ENCODE peak calls at places on chromosome 14, in nine cellular contexts. X, G, F, H, A, B, E, M and I are unnamed samples.

GRCh38 chr14:39023939-39024871 is 78.8 kb downstream of the SEC23A start:
- DNase-seq in X (no peak), G (no peak), F (no peak), H (no peak), A (no peak), B (no peak), E (no peak), M (no peak), I (no peak)

GRCh38 chr14:74543771-74544170 is 50.2 kb downstream of the ISCA2 start:
- DNase-seq in X (no peak), G (no peak), F (no peak), H (no peak), A (no peak), B (no peak), E (no peak), M (no peak), I (no peak)

GRCh38 chr14:63249112-63249511 is 44.9 kb downstream of the RHOJ start:
- DNase-seq in X (no peak), G (no peak), F (no peak), H (no peak), A (no peak), B (no peak), E (no peak), M (no peak), I (no peak)

GRCh38 chr14:55580401-55581010 is 499 bp downstream of the KTN1 start:
- DNase-seq in X (no peak), G (peak; percentile 53), F (peak; percentile 70), H (no peak), A (peak; percentile 9), B (no peak), E (peak; percentile 70), M (peak; percentile 61), I (peak; percentile 85)

GRCh38 chr14:93150227-93151206 is 34.2 kb downstream of the MOAP1 start:
- DNase-seq in X (no peak), G (no peak), F (peak; percentile 54), H (no peak), A (no peak), B (no peak), E (no peak), M (no peak), I (peak; percentile 32)

GRCh38 chr14:37792124-37792523 is 196.7 kb downstream of the TTC6 start:
- DNase-seq in X (no peak), G (no peak), F (no peak), H (no peak), A (no peak), B (no peak), E (no peak), M (no peak), I (no peak)

GRCh38 chr14:64636208-64636979 is 67.8 kb upstream of the PLEKHG3 start:
- DNase-seq in X (peak; percentile 78), G (peak; percentile 52), F (peak; percentile 80), H (no peak), A (peak; percentile 45), B (peak; percentile 88), E (peak; percentile 77), M (peak; percentile 77), I (peak; percentile 87)

GRCh38 chr14:89086060-89086382 is 261.6 kb downstream of the TTC8 start:
- DNase-seq in X (no peak), G (no peak), F (no peak), H (no peak), A (no peak), B (no peak), E (no peak), M (no peak), I (no peak)

GRCh38 chr14:76510255-76510654 is 134.3 kb downstream of the ESRRB start:
- DNase-seq in X (no peak), G (no peak), F (no peak), H (no peak), A (no peak), B (no peak), E (no peak), M (no peak), I (no peak)

GRCh38 chr14:104140213-104140462 is 1.8 kb downstream of the KIF26A start:
- DNase-seq in X (no peak), G (no peak), F (no peak), H (no peak), A (no peak), B (no peak), E (peak; percentile 40), M (no peak), I (no peak)

GRCh38 chr14:67359319-67359774 is 257 bp downstream of the ATP6V1D start:
- DNase-seq in X (no peak), G (no peak), F (peak; percentile 20), H (no peak), A (no peak), B (no peak), E (peak; percentile 52), M (no peak), I (no peak)

GRCh38 chr14:72513994-72514659 is 379.8 kb downstream of the DPF3 start:
- DNase-seq in X (peak; percentile 57), G (no peak), F (peak; percentile 49), H (peak; percentile 14), A (no peak), B (peak; percentile 8), E (no peak), M (peak; percentile 49), I (peak; percentile 66)

GRCh38 chr14:96586056-96586455 is 83.9 kb downstream of the PAPOLA start:
- DNase-seq in X (no peak), G (no peak), F (no peak), H (no peak), A (no peak), B (no peak), E (no peak), M (peak; percentile 8), I (no peak)

GRCh38 chr14:67622675-67623074 is 3.0 kb downstream of the ARG2 start:
- DNase-seq in X (peak; percentile 92), G (no peak), F (peak; percentile 41), H (no peak), A (no peak), B (no peak), E (no peak), M (no peak), I (no peak)

GRCh38 chr14:54447231-54447692 is 6.1 kb upstream of the CNIH1 start:
- DNase-seq in X (peak; percentile 21), G (no peak), F (no peak), H (no peak), A (no peak), B (no peak), E (no peak), M (no peak), I (no peak)

GRCh38 chr14:54719406-54719805 is 152.5 kb downstream of the SAMD4A start:
- DNase-seq in X (no peak), G (no peak), F (no peak), H (no peak), A (no peak), B (no peak), E (no peak), M (no peak), I (no peak)

GRCh38 chr14:95102678-95103039 is 54.7 kb downstream of the DICER1 start:
- DNase-seq in X (no peak), G (no peak), F (no peak), H (no peak), A (no peak), B (no peak), E (no peak), M (no peak), I (no peak)

GRCh38 chr14:90381011-90381790 is 15.6 kb upstream of the CALM1 start:
- DNase-seq in X (no peak), G (no peak), F (no peak), H (no peak), A (no peak), B (peak; percentile 81), E (peak; percentile 55), M (no peak), I (no peak)

GRCh38 chr14:81164167-81164774 is 56.5 kb downstream of the GTF2A1 start:
- DNase-seq in X (peak; percentile 78), G (no peak), F (peak; percentile 83), H (peak; percentile 90), A (no peak), B (peak; percentile 87), E (no peak), M (peak; percentile 57), I (peak; percentile 20)

GRCh38 chr14:73008501-73008900 is 18.4 kb downstream of the ZFYVE1 start:
- DNase-seq in X (no peak), G (no peak), F (no peak), H (no peak), A (no peak), B (peak; percentile 14), E (no peak), M (no peak), I (no peak)

GRCh38 chr14:104319489-104320241 is 181.3 kb downstream of the KIF26A start:
- DNase-seq in X (no peak), G (no peak), F (peak; percentile 8), H (no peak), A (no peak), B (no peak), E (peak; percentile 40), M (no peak), I (peak; percentile 11)

GRCh38 chr14:51293149-51293925 is 53.3 kb downstream of the TMX1 start:
- DNase-seq in X (no peak), G (no peak), F (no peak), H (no peak), A (no peak), B (no peak), E (peak; percentile 70), M (no peak), I (no peak)

GRCh38 chr14:70808402-70809237 is 693 bp downstream of the MAP3K9 start:
- DNase-seq in X (no peak), G (peak; percentile 48), F (peak; percentile 62), H (no peak), A (no peak), B (peak; percentile 54), E (peak; percentile 51), M (peak; percentile 49), I (peak; percentile 85)

GRCh38 chr14:32762886-32763285 is 175.8 kb upstream of the NPAS3 start:
- DNase-seq in X (no peak), G (no peak), F (no peak), H (no peak), A (no peak), B (no peak), E (no peak), M (no peak), I (no peak)

GRCh38 chr14:50667491-50668007 is 557 bp downstream of the SAV1 start:
- DNase-seq in X (peak; percentile 39), G (no peak), F (peak; percentile 47), H (no peak), A (no peak), B (peak; percentile 70), E (no peak), M (peak; percentile 28), I (peak; percentile 68)